ENCODE peak calls at places on chromosomes 6 and 20, in five cellular contexts. H is fibroblast of mammary gland, Z is ascending aorta, R is gastrocnemius medialis, I is adrenal gland. Y is an unnamed sample.

GRCh38 chr6:36177166-36177565 is 19.4 kb upstream of the BRPF3 start:
- DNase-seq in H (no peak), Z (no peak), R (no peak), I (no peak), Y (no peak)

GRCh38 chr6:20259316-20260049 is 47.2 kb upstream of the MBOAT1 start:
- DNase-seq in H (no peak), Z (no peak), R (no peak), I (no peak), Y (no peak)

GRCh38 chr20:54090230-54091119 is 20.1 kb upstream of the BCAS1 start:
- DNase-seq in H (no peak), Z (no peak), R (no peak), I (no peak), Y (no peak)

GRCh38 chr20:63775096-63775978 is 35.8 kb downstream of the SLC2A4RG start:
- DNase-seq in H (peak; percentile 10), Z (no peak), R (no peak), I (peak; percentile 30), Y (peak; percentile 27)

GRCh38 chr20:6122873-6123649 is at the start of gene FERMT1:
- DNase-seq in H (peak; percentile 66), Z (no peak), R (no peak), I (peak; percentile 73), Y (peak; percentile 55)

GRCh38 chr6:4637691-4638433 is 138.3 kb upstream of the CDYL start:
- DNase-seq in H (peak; percentile 82), Z (no peak), R (no peak), I (peak; percentile 35), Y (peak; percentile 50)

GRCh38 chr6:48068326-48069191 is 42.4 kb downstream of the PTCHD4 start:
- DNase-seq in H (peak; percentile 20), Z (no peak), R (no peak), I (no peak), Y (no peak)

GRCh38 chr6:43944908-43945777 is 175.1 kb downstream of the VEGFA start:
- DNase-seq in H (no peak), Z (no peak), R (no peak), I (no peak), Y (no peak)

GRCh38 chr6:108564178-108564577 is 3.5 kb downstream of the FOXO3 start:
- DNase-seq in H (peak; percentile 99), Z (no peak), R (no peak), I (no peak), Y (peak; percentile 84)

GRCh38 chr20:63836335-63837133 is 5.5 kb upstream of the ZBTB46 start:
- DNase-seq in H (no peak), Z (no peak), R (no peak), I (no peak), Y (no peak)

GRCh38 chr20:32585011-32585518 is at the start of gene NOL4L:
- DNase-seq in H (peak; percentile 3), Z (no peak), R (no peak), I (peak; percentile 25), Y (peak; percentile 22)

GRCh38 chr6:138909511-138909910 is 78.5 kb downstream of the REPS1 start:
- DNase-seq in H (no peak), Z (no peak), R (no peak), I (no peak), Y (no peak)

GRCh38 chr6:15421945-15422733 is 176.3 kb downstream of the JARID2 start:
- DNase-seq in H (no peak), Z (no peak), R (no peak), I (no peak), Y (no peak)

GRCh38 chr6:152673233-152673632 is 24.5 kb upstream of the MYCT1 start:
- DNase-seq in H (no peak), Z (no peak), R (no peak), I (no peak), Y (no peak)

GRCh38 chr6:40369891-40370290 is 217.3 kb downstream of the LRFN2 start:
- DNase-seq in H (no peak), Z (no peak), R (no peak), I (no peak), Y (no peak)

GRCh38 chr20:54061106-54061881 is 9.1 kb downstream of the BCAS1 start:
- DNase-seq in H (peak; percentile 74), Z (no peak), R (no peak), I (no peak), Y (peak; percentile 28)

GRCh38 chr6:10522929-10523573 is 1.9 kb downstream of the GCNT2 start:
- DNase-seq in H (no peak), Z (peak; percentile 29), R (no peak), I (no peak), Y (no peak)

GRCh38 chr6:41530476-41530875 is 15.7 kb upstream of the FOXP4 start:
- DNase-seq in H (no peak), Z (no peak), R (no peak), I (no peak), Y (no peak)

GRCh38 chr6:41527721-41528408 is 18.3 kb upstream of the FOXP4 start:
- DNase-seq in H (peak; percentile 40), Z (no peak), R (no peak), I (no peak), Y (peak; percentile 52)

GRCh38 chr6:41529049-41529448 is 17.1 kb upstream of the FOXP4 start:
- DNase-seq in H (no peak), Z (no peak), R (no peak), I (no peak), Y (no peak)

GRCh38 chr6:41529970-41530369 is 16.2 kb upstream of the FOXP4 start:
- DNase-seq in H (no peak), Z (no peak), R (no peak), I (no peak), Y (no peak)

DNA sequence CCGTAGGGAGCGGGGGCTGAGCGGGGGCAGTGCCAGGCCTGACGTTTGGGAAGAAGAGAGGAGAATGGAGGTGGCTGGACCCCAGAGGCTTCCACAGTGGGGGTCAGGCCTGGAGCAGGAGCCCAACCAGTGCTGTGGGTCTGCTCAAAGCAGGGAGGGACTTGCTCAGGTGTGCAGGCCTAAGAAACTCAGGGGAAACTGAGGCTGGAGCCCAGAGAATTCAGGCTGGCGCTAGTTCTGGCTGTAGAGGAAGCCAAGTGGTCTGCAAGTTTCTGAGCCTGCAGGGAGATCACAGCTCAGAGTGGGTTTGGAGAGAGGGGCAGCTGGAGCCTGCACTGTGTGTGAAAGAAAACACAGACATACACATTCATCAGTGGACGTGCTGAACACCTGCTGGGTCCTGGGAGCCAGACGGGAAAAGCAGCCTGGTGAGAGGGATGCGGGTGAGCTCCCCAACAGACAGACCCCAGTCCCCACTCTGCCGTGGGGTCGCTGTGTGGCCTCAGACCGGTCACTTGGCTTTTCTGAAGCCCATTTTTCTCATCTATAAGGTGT is 17.7 kb upstream of the FOXP4 start:
- DNase-seq in H (no peak), Z (no peak), R (no peak), I (no peak), Y (no peak)
- H3K4me3 ChIP-seq in H (no peak overlapping the region), Z (no peak overlapping the region), R (no peak overlapping the region), I (no peak overlapping the region), Y (no peak overlapping the region)

DNA sequence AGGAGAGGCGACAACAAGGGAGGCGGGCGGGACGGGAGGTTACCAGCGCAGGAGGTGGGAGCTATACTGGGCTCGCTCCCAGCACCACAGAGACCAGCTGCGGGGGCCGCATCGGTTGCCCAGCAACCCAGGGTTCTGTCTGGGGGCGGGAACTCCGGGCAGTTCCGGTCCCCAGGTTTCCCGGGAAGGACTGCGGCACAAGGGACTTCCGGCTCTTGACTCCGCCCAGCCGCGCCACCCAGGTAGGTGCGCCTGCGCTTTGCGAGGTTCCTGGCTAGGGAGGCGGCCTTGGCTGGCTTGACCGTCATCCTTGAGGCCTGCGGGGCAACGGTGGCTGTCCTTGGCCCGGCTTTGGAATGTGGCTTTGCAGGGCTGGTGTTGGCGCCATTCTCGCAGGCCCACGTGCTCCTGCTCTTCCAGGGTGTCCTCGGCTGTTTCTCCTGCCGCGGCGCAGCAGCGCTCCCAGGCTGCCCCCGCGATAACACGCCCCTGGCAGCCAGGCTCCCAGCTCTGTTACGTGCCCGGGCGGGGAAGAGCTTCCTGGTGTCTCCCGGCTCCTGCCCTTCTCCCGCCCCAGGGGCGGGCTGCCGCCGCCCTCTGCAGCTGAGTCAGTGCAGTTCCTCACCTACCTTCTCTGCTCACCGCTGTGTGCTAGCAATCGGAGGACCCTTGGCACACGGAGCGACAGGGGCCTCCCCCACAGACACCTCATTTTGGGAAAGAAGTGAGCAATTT is at the start of gene RSPH3:
- DNase-seq in H (peak; percentile 85), Z (peak; percentile 51), R (peak; percentile 95), I (peak; percentile 98), Y (peak; percentile 85)
- TF ChIP-seq CTCF in H (no peak), Z (peak; percentile 29), R (peak; percentile 37), I (peak; percentile 42), Y (peak; percentile 13)

GRCh38 chr6:27757307-27757706 is 154.9 kb downstream of the OR2B2 start:
- DNase-seq in H (no peak), Z (no peak), R (no peak), I (no peak), Y (no peak)
- H3K4me3 ChIP-seq in H (peak overlapping the region; percentile 37), Z (no peak overlapping the region), R (no peak overlapping the region), I (no peak overlapping the region), Y (peak overlapping the region; percentile 29)

GRCh38 chr6:33788694-33789549 is at the start of gene LEMD2:
- DNase-seq in H (peak; percentile 93), Z (peak; percentile 73), R (peak; percentile 93), I (peak; percentile 94), Y (peak; percentile 95)
- TF ChIP-seq CTCF in H (no peak), Z (no peak), R (no peak), I (no peak), Y (no peak)

DNA sequence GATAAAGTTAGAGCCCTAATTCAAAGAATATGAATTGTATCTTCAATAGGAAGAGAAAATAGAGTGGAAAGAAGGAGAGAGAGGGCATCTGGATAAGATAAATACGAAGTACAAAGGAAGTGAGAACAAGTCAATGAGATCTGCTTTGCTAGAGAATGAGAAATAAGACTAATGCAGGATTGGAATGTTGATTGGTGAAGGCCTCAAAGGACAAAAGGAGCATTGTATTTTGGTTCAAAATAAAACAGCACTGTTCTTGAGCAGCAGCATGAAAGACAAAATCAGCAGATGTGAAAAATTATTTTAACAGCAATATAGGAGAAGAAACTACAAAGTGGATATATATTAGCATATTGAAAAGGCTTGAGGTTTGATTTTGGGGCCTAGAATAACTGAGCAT is 5.1 kb upstream of the TMEM244 start:
- DNase-seq in H (no peak), Z (no peak), R (no peak), I (no peak), Y (no peak)
- H3K4me3 ChIP-seq in H (no peak overlapping the region), Z (no peak overlapping the region), R (no peak overlapping the region), I (no peak overlapping the region), Y (no peak overlapping the region)

GRCh38 chr20:22490287-22491187 is 93.8 kb downstream of the FOXA2 start:
- DNase-seq in H (peak; percentile 2), Z (no peak), R (no peak), I (no peak), Y (no peak)
- TF ChIP-seq CTCF in H (no peak), Z (no peak), R (no peak), I (no peak), Y (no peak)